ENCODE peak calls at places on chromosomes 5 and 9, in six cellular contexts. H is endothelial cell, A is body of pancreas, L is Daoy, U is MV-4-11, K is nucleus accumbens. F is an unnamed sample.

GRCh38 chr9:96417051-96417586 is 1.1 kb downstream of the ZNF367 start:
- DNase-seq in K (peak; percentile 75), U (peak; percentile 75), L (peak; percentile 94), H (peak; percentile 77), A (peak; percentile 86), F (peak; percentile 86)

GRCh38 chr5:15103864-15104263 is 232.3 kb upstream of the ANKH start:
- DNase-seq in K (no peak), U (no peak), A (no peak), L (no peak), H (no peak), F (no peak)

GRCh38 chr5:109482748-109483147 is 73.0 kb upstream of the PJA2 start:
- DNase-seq in H (no peak), A (no peak), U (no peak), L (no peak), K (no peak), F (no peak)

GRCh38 chr5:612498-613424 is 621 bp downstream of the CEP72 start:
- DNase-seq in H (peak; percentile 27), A (peak; percentile 36), K (no peak), L (peak; percentile 29), U (no peak), F (no peak)

GRCh38 chr5:126794157-126794828 is 17.4 kb downstream of the LMNB1 start:
- DNase-seq in H (no peak), L (no peak), U (no peak), A (no peak), K (no peak), F (peak; percentile 78)

GRCh38 chr5:53361708-53362107 is 118.7 kb upstream of the FST start:
- DNase-seq in A (no peak), K (no peak), L (no peak), U (no peak), H (no peak), F (no peak)

GRCh38 chr9:127970401-127971313 is 10.1 kb downstream of the EEIG1 start:
- DNase-seq in A (no peak), L (no peak), K (no peak), U (no peak), H (no peak), F (peak; percentile 28)

GRCh38 chr5:172643392-172643871 is 2.4 kb downstream of the NEURL1B start:
- DNase-seq in L (no peak), H (no peak), K (peak; percentile 7), A (no peak), U (no peak), F (no peak)

GRCh38 chr5:69468631-69469030 is 24.0 kb upstream of the OCLN start:
- DNase-seq in H (no peak), K (no peak), L (no peak), A (no peak), U (peak; percentile 78), F (no peak)

GRCh38 chr5:99063737-99064136 is 134.9 kb upstream of the CHD1 start:
- DNase-seq in A (no peak), H (no peak), K (no peak), L (no peak), U (no peak), F (no peak)

GRCh38 chr9:7315116-7315515 is 484.5 kb downstream of the DMAC1 start:
- DNase-seq in U (no peak), H (no peak), A (no peak), K (no peak), L (no peak), F (no peak)